ENCODE peak calls at places on chromosomes 5 and 9, in eight cellular contexts. K is NCI-H1092 treated with DMSO at 0.1 percent for 48 hours; E is CD8-positive, alpha-beta memory T cell; Z is pulmonary artery endothelial cell; M is HT1080; X is astrocyte of the spinal cord; F is mesendoderm; A is GM12891. S is an unnamed sample.
A peak's percentile ranks its signal among the peaks of the same experiment; 100 is the strongest.

GRCh38 chr5:164672190-164672589 is 1166.8 kb downstream of the MAT2B start:
- DNase-seq in X (no peak), K (no peak), M (no peak), E (no peak), F (no peak), Z (no peak), A (no peak), S (no peak)

GRCh38 chr5:62627901-62628300 is 49.3 kb downstream of the LRRC70 start:
- DNase-seq in E (no peak), Z (no peak), M (no peak), A (no peak), X (no peak), K (no peak), F (no peak), S (no peak)

GRCh38 chr9:93164085-93164484 is 19.9 kb upstream of the WNK2 start:
- DNase-seq in M (no peak), F (no peak), A (no peak), X (no peak), E (no peak), Z (no peak), K (no peak), S (no peak)

GRCh38 chr5:87029951-87030350 is 237.7 kb upstream of the RASA1 start:
- DNase-seq in Z (no peak), M (no peak), F (no peak), K (no peak), A (no peak), E (no peak), X (no peak), S (no peak)

GRCh38 chr9:126052791-126053190 is 273.8 kb upstream of the MVB12B start:
- DNase-seq in X (no peak), A (no peak), M (no peak), F (no peak), K (no peak), E (no peak), Z (no peak), S (no peak)

GRCh38 chr9:13719410-13719809 is 439.9 kb upstream of the MPDZ start:
- DNase-seq in X (peak; percentile 41), A (no peak), E (no peak), Z (no peak), K (no peak), F (no peak), M (peak; percentile 32), S (no peak)

GRCh38 chr5:165029471-165029870 is 1524.1 kb downstream of the MAT2B start:
- DNase-seq in X (peak; percentile 7), K (no peak), F (peak; percentile 89), Z (no peak), A (no peak), M (peak; percentile 62), E (no peak), S (no peak)

GRCh38 chr5:180274695-180275094 is 17.2 kb downstream of the MAPK9 start:
- DNase-seq in K (no peak), M (no peak), Z (no peak), F (no peak), X (no peak), E (no peak), A (no peak), S (no peak)

GRCh38 chr5:114055318-114055788 is 306.5 kb upstream of the KCNN2 start:
- DNase-seq in X (peak; percentile 61), M (peak; percentile 10), A (no peak), F (peak; percentile 87), E (no peak), K (peak; percentile 73), Z (no peak), S (no peak)

GRCh38 chr9:112020680-112021596 is 124.3 kb downstream of the UGCG start:
- DNase-seq in X (peak; percentile 52), K (no peak), M (peak; percentile 90), F (no peak), A (no peak), E (no peak), Z (no peak), S (no peak)

GRCh38 chr5:101590384-101590783 is 687.3 kb upstream of the ST8SIA4 start:
- DNase-seq in X (no peak), E (no peak), F (peak; percentile 45), A (peak; percentile 6), Z (no peak), K (no peak), M (no peak), S (no peak)

GRCh38 chr5:82512025-82512424 is 233.9 kb upstream of the RPS23 start:
- DNase-seq in A (no peak), F (no peak), Z (no peak), E (no peak), K (no peak), X (no peak), M (no peak), S (no peak)

GRCh38 chr9:99398241-99398640 is 176.2 kb downstream of the SEC61B start:
- DNase-seq in K (no peak), E (no peak), F (peak; percentile 44), X (no peak), M (peak; percentile 15), Z (no peak), A (no peak), S (no peak)

GRCh38 chr9:93297659-93298497 is 113.9 kb downstream of the WNK2 start:
- DNase-seq in A (peak; percentile 12), F (peak; percentile 27), K (peak; percentile 51), E (no peak), M (no peak), X (no peak), Z (no peak), S (no peak)

GRCh38 chr5:103178167-103178566 is 58.1 kb downstream of the PPIP5K2 start:
- DNase-seq in X (no peak), M (no peak), K (no peak), E (no peak), A (no peak), Z (no peak), F (no peak), S (no peak)

GRCh38 chr9:116543731-116544400 is 143.2 kb upstream of the TRIM32 start:
- DNase-seq in Z (no peak), E (no peak), K (no peak), X (peak; percentile 58), A (no peak), F (no peak), M (peak; percentile 31), S (no peak)

GRCh38 chr5:133930061-133930823 is 38.2 kb downstream of the C5orf15 start:
- DNase-seq in X (peak; percentile 82), E (peak; percentile 13), Z (no peak), K (no peak), A (no peak), M (peak; percentile 69), F (no peak), S (peak; percentile 53)

GRCh38 chr9:107712390-107712789 is 222.8 kb upstream of the KLF4 start:
- DNase-seq in F (no peak), E (no peak), X (peak; percentile 69), Z (no peak), K (no peak), M (peak; percentile 93), A (no peak), S (no peak)

GRCh38 chr5:176677209-176677931 is 30.1 kb downstream of the TSPAN17 start:
- DNase-seq in K (no peak), M (no peak), Z (no peak), E (no peak), A (no peak), F (no peak), X (no peak), S (no peak)

GRCh38 chr9:93305497-93306020 is 121.6 kb downstream of the WNK2 start:
- DNase-seq in K (peak; percentile 18), M (no peak), A (no peak), E (no peak), X (no peak), Z (no peak), F (no peak), S (no peak)

GRCh38 chr9:84139296-84140100 is 158.9 kb downstream of the RMI1 start:
- DNase-seq in Z (peak; percentile 86), K (peak; percentile 86), A (no peak), F (no peak), E (no peak), M (peak; percentile 18), X (peak; percentile 80), S (no peak)

GRCh38 chr5:61362796-61363364 is 30.8 kb downstream of the ZSWIM6 start:
- DNase-seq in A (no peak), X (no peak), E (no peak), M (peak; percentile 10), Z (no peak), F (peak; percentile 62), K (no peak), S (no peak)

GRCh38 chr5:141637266-141637692 is 482 bp downstream of the RELL2 start:
- DNase-seq in Z (no peak), E (peak; percentile 45), X (no peak), F (peak; percentile 46), K (no peak), M (no peak), A (peak; percentile 49), S (peak; percentile 64)

GRCh38 chr5:1168751-1169607 is 32.4 kb upstream of the SLC6A19 start:
- DNase-seq in Z (no peak), A (no peak), M (no peak), F (no peak), E (no peak), K (peak; percentile 15), X (no peak), S (no peak)

GRCh38 chr5:51397996-51398395 is 14.7 kb downstream of the ISL1 start:
- DNase-seq in Z (no peak), F (peak; percentile 86), X (no peak), A (no peak), E (no peak), M (no peak), K (no peak), S (no peak)

GRCh38 chr5:81305783-81306182 is 4.4 kb downstream of the ZCCHC9 start:
- DNase-seq in F (no peak), X (no peak), K (no peak), A (no peak), M (no peak), Z (no peak), E (no peak), S (no peak)

GRCh38 chr5:124951676-124952075 is 205.2 kb upstream of the ZNF608 start:
- DNase-seq in Z (no peak), E (no peak), M (no peak), A (no peak), K (no peak), F (no peak), X (no peak), S (no peak)

GRCh38 chr9:20760246-20760901 is 76.3 kb downstream of the FOCAD start:
- DNase-seq in K (no peak), F (no peak), Z (peak; percentile 64), M (no peak), E (no peak), X (no peak), A (no peak), S (no peak)

GRCh38 chr9:125532412-125532811 is 174.6 kb downstream of the MAPKAP1 start:
- DNase-seq in M (no peak), A (no peak), K (no peak), F (no peak), Z (no peak), X (no peak), E (no peak), S (no peak)

GRCh38 chr5:164027738-164028137 is 522.3 kb downstream of the MAT2B start:
- DNase-seq in M (peak; percentile 21), F (no peak), X (no peak), K (no peak), E (no peak), Z (no peak), A (no peak), S (no peak)

GRCh38 chr9:124280176-124280691 is 22.5 kb downstream of the NEK6 start:
- DNase-seq in F (no peak), X (peak; percentile 93), Z (peak; percentile 88), A (no peak), M (peak; percentile 54), K (no peak), E (no peak), S (no peak)